ENCODE peak calls at places on chromosome 5, in nine cellular contexts. One of them, this sample, is unnamed.

GRCh38 chr5:86979801-86980510 is 287.7 kb upstream of the RASA1 start:
- DNase-seq in islet precursor cell: no peak
- DNase-seq in left kidney: no peak
- DNase-seq in GM23248: peak
- DNase-seq in iris pigment epithelial cell: peak
- DNase-seq in thoracic aorta: no peak
- DNase-seq in NCI-H460: peak
- DNase-seq in stimulated activated CD4-positive, alpha-beta T cell treated with anti-CD3 and anti-CD28 coated beads, Interleukin-4, amount 100 ng/mL, for 48 hours: no peak
- DNase-seq in G401: no peak
- DNase-seq in this sample: peak

GRCh38 chr5:7066471-7067235 is 329.3 kb upstream of the ADCY2 start:
- DNase-seq in islet precursor cell: no peak
- DNase-seq in left kidney: no peak
- DNase-seq in GM23248: no peak
- DNase-seq in iris pigment epithelial cell: no peak
- DNase-seq in thoracic aorta: no peak
- DNase-seq in NCI-H460: no peak
- DNase-seq in stimulated activated CD4-positive, alpha-beta T cell treated with anti-CD3 and anti-CD28 coated beads, Interleukin-4, amount 100 ng/mL, for 48 hours: no peak
- DNase-seq in G401: no peak
- DNase-seq in this sample: peak

GRCh38 chr5:128304121-128304520 is 220.6 kb downstream of the SLC12A2 start:
- DNase-seq in islet precursor cell: no peak
- DNase-seq in left kidney: peak
- DNase-seq in GM23248: peak
- DNase-seq in iris pigment epithelial cell: peak
- DNase-seq in thoracic aorta: no peak
- DNase-seq in NCI-H460: no peak
- DNase-seq in stimulated activated CD4-positive, alpha-beta T cell treated with anti-CD3 and anti-CD28 coated beads, Interleukin-4, amount 100 ng/mL, for 48 hours: no peak
- DNase-seq in G401: no peak
- DNase-seq in this sample: peak

GRCh38 chr5:178496661-178497060 is 93.5 kb downstream of the COL23A1 start:
- DNase-seq in islet precursor cell: no peak
- DNase-seq in left kidney: no peak
- DNase-seq in GM23248: no peak
- DNase-seq in iris pigment epithelial cell: peak
- DNase-seq in thoracic aorta: no peak
- DNase-seq in NCI-H460: no peak
- DNase-seq in stimulated activated CD4-positive, alpha-beta T cell treated with anti-CD3 and anti-CD28 coated beads, Interleukin-4, amount 100 ng/mL, for 48 hours: no peak
- DNase-seq in G401: no peak
- DNase-seq in this sample: no peak

GRCh38 chr5:170755679-170756456 is 27.7 kb upstream of the GABRP start:
- DNase-seq in islet precursor cell: no peak
- DNase-seq in left kidney: peak
- DNase-seq in GM23248: no peak
- DNase-seq in iris pigment epithelial cell: no peak
- DNase-seq in thoracic aorta: no peak
- DNase-seq in NCI-H460: no peak
- DNase-seq in stimulated activated CD4-positive, alpha-beta T cell treated with anti-CD3 and anti-CD28 coated beads, Interleukin-4, amount 100 ng/mL, for 48 hours: no peak
- DNase-seq in G401: no peak
- DNase-seq in this sample: peak

GRCh38 chr5:912356-913091 is 19.8 kb downstream of the TRIP13 start:
- DNase-seq in islet precursor cell: peak
- DNase-seq in left kidney: peak
- DNase-seq in GM23248: peak
- DNase-seq in iris pigment epithelial cell: peak
- DNase-seq in thoracic aorta: no peak
- DNase-seq in NCI-H460: peak
- DNase-seq in stimulated activated CD4-positive, alpha-beta T cell treated with anti-CD3 and anti-CD28 coated beads, Interleukin-4, amount 100 ng/mL, for 48 hours: peak
- DNase-seq in G401: no peak
- DNase-seq in this sample: peak

GRCh38 chr5:29993286-29993685 is 1200.2 kb upstream of the CDH6 start:
- DNase-seq in islet precursor cell: no peak
- DNase-seq in left kidney: no peak
- DNase-seq in GM23248: no peak
- DNase-seq in iris pigment epithelial cell: no peak
- DNase-seq in thoracic aorta: no peak
- DNase-seq in NCI-H460: no peak
- DNase-seq in stimulated activated CD4-positive, alpha-beta T cell treated with anti-CD3 and anti-CD28 coated beads, Interleukin-4, amount 100 ng/mL, for 48 hours: no peak
- DNase-seq in G401: no peak
- DNase-seq in this sample: no peak

GRCh38 chr5:8913522-8913921 is 632.4 kb downstream of the SEMA5A start:
- DNase-seq in islet precursor cell: no peak
- DNase-seq in left kidney: no peak
- DNase-seq in GM23248: no peak
- DNase-seq in iris pigment epithelial cell: no peak
- DNase-seq in thoracic aorta: no peak
- DNase-seq in NCI-H460: no peak
- DNase-seq in stimulated activated CD4-positive, alpha-beta T cell treated with anti-CD3 and anti-CD28 coated beads, Interleukin-4, amount 100 ng/mL, for 48 hours: no peak
- DNase-seq in G401: no peak
- DNase-seq in this sample: no peak

GRCh38 chr5:78561261-78561660 is 87.3 kb downstream of the LHFPL2 start:
- DNase-seq in islet precursor cell: peak
- DNase-seq in left kidney: no peak
- DNase-seq in GM23248: no peak
- DNase-seq in iris pigment epithelial cell: no peak
- DNase-seq in thoracic aorta: no peak
- DNase-seq in NCI-H460: no peak
- DNase-seq in stimulated activated CD4-positive, alpha-beta T cell treated with anti-CD3 and anti-CD28 coated beads, Interleukin-4, amount 100 ng/mL, for 48 hours: no peak
- DNase-seq in G401: no peak
- DNase-seq in this sample: no peak

GRCh38 chr5:180831139-180832080 is 28.8 kb upstream of the MGAT1 start:
- DNase-seq in islet precursor cell: peak
- DNase-seq in left kidney: peak
- DNase-seq in GM23248: peak
- DNase-seq in iris pigment epithelial cell: peak
- DNase-seq in thoracic aorta: no peak
- DNase-seq in NCI-H460: peak
- DNase-seq in stimulated activated CD4-positive, alpha-beta T cell treated with anti-CD3 and anti-CD28 coated beads, Interleukin-4, amount 100 ng/mL, for 48 hours: peak
- DNase-seq in G401: peak
- DNase-seq in this sample: peak

GRCh38 chr5:150234606-150235547 is 45.0 kb downstream of the SLC6A7 start:
- DNase-seq in islet precursor cell: no peak
- DNase-seq in left kidney: no peak
- DNase-seq in GM23248: no peak
- DNase-seq in iris pigment epithelial cell: no peak
- DNase-seq in thoracic aorta: no peak
- DNase-seq in NCI-H460: no peak
- DNase-seq in stimulated activated CD4-positive, alpha-beta T cell treated with anti-CD3 and anti-CD28 coated beads, Interleukin-4, amount 100 ng/mL, for 48 hours: no peak
- DNase-seq in G401: no peak
- DNase-seq in this sample: no peak

GRCh38 chr5:98309785-98310566 is 463.5 kb upstream of the RGMB start:
- DNase-seq in islet precursor cell: peak
- DNase-seq in left kidney: no peak
- DNase-seq in GM23248: peak
- DNase-seq in iris pigment epithelial cell: peak
- DNase-seq in thoracic aorta: no peak
- DNase-seq in NCI-H460: peak
- DNase-seq in stimulated activated CD4-positive, alpha-beta T cell treated with anti-CD3 and anti-CD28 coated beads, Interleukin-4, amount 100 ng/mL, for 48 hours: peak
- DNase-seq in G401: no peak
- DNase-seq in this sample: peak

GRCh38 chr5:174717826-174718455 is 6.4 kb upstream of the MSX2 start:
- DNase-seq in islet precursor cell: peak
- DNase-seq in left kidney: no peak
- DNase-seq in GM23248: no peak
- DNase-seq in iris pigment epithelial cell: no peak
- DNase-seq in thoracic aorta: no peak
- DNase-seq in NCI-H460: no peak
- DNase-seq in stimulated activated CD4-positive, alpha-beta T cell treated with anti-CD3 and anti-CD28 coated beads, Interleukin-4, amount 100 ng/mL, for 48 hours: no peak
- DNase-seq in G401: no peak
- DNase-seq in this sample: peak

GRCh38 chr5:128684951-128685350 is 146.9 kb upstream of the FBN2 start:
- DNase-seq in islet precursor cell: no peak
- DNase-seq in left kidney: no peak
- DNase-seq in GM23248: peak
- DNase-seq in iris pigment epithelial cell: peak
- DNase-seq in thoracic aorta: no peak
- DNase-seq in NCI-H460: no peak
- DNase-seq in stimulated activated CD4-positive, alpha-beta T cell treated with anti-CD3 and anti-CD28 coated beads, Interleukin-4, amount 100 ng/mL, for 48 hours: no peak
- DNase-seq in G401: no peak
- DNase-seq in this sample: no peak

GRCh38 chr5:74953961-74954720 is 88.0 kb upstream of the FAM169A start:
- DNase-seq in islet precursor cell: peak
- DNase-seq in left kidney: no peak
- DNase-seq in GM23248: peak
- DNase-seq in iris pigment epithelial cell: peak
- DNase-seq in thoracic aorta: no peak
- DNase-seq in NCI-H460: no peak
- DNase-seq in stimulated activated CD4-positive, alpha-beta T cell treated with anti-CD3 and anti-CD28 coated beads, Interleukin-4, amount 100 ng/mL, for 48 hours: no peak
- DNase-seq in G401: no peak
- DNase-seq in this sample: peak